ENCODE peak calls at places on chromosomes 6 and 20, in six cellular contexts. E, D, X, I, Z and J are unnamed samples.

GRCh38 chr6:137910424-137910834 is 43.4 kb downstream of the TNFAIP3 start:
- DNase-seq in E (no peak), D (no peak), X (no peak), I (no peak), Z (no peak), J (peak)

GRCh38 chr20:48380661-48381060 is 447.1 kb downstream of the PREX1 start:
- DNase-seq in E (no peak), D (no peak), X (no peak), I (no peak), Z (no peak), J (no peak)

GRCh38 chr20:3927486-3928291 is 38.5 kb downstream of the PANK2 start:
- DNase-seq in E (no peak), D (no peak), X (no peak), I (no peak), Z (peak), J (no peak)

GRCh38 chr20:10673176-10673830 is 496 bp downstream of the JAG1 start:
- DNase-seq in E (no peak), D (peak), X (peak), I (peak), Z (no peak), J (peak)

GRCh38 chr6:106181664-106182418 is 95.7 kb downstream of the PRDM1 start:
- DNase-seq in E (no peak), D (no peak), X (no peak), I (no peak), Z (no peak), J (no peak)

GRCh38 chr6:152595507-152595906 is 41.7 kb downstream of the SYNE1 start:
- DNase-seq in E (no peak), D (no peak), X (peak), I (peak), Z (no peak), J (no peak)

GRCh38 chr6:82056567-82056966 is 191.0 kb downstream of the IBTK start:
- DNase-seq in E (no peak), D (no peak), X (no peak), I (no peak), Z (no peak), J (no peak)

GRCh38 chr6:160393966-160394653 is 45.9 kb downstream of the SLC22A3 start:
- DNase-seq in E (no peak), D (no peak), X (no peak), I (peak), Z (no peak), J (no peak)

GRCh38 chr6:91462236-91462635 is 875.4 kb upstream of the MAP3K7 start:
- DNase-seq in E (no peak), D (no peak), X (no peak), I (no peak), Z (no peak), J (no peak)

GRCh38 chr6:97668716-97669115 is 385.7 kb upstream of the MMS22L start:
- DNase-seq in E (no peak), D (no peak), X (no peak), I (no peak), Z (no peak), J (no peak)

GRCh38 chr6:149248688-149249369 is 68.7 kb upstream of the TAB2 start:
- DNase-seq in E (no peak), D (no peak), X (no peak), I (no peak), Z (no peak), J (no peak)

GRCh38 chr6:27124252-27124657 is 123.2 kb upstream of the PRSS16 start:
- DNase-seq in E (no peak), D (no peak), X (no peak), I (no peak), Z (no peak), J (no peak)

GRCh38 chr6:169997930-169998218 is 246.5 kb downstream of the ERMARD start:
- DNase-seq in E (no peak), D (no peak), X (no peak), I (no peak), Z (no peak), J (peak)

GRCh38 chr20:8212286-8212685 is 80.2 kb downstream of the PLCB1 start:
- DNase-seq in E (no peak), D (no peak), X (no peak), I (no peak), Z (no peak), J (no peak)

GRCh38 chr6:20744911-20745557 is 210.8 kb downstream of the CDKAL1 start:
- DNase-seq in E (no peak), D (no peak), X (no peak), I (no peak), Z (peak), J (no peak)

GRCh38 chr6:43698584-43699349 is 11.2 kb upstream of the MRPS18A start:
- DNase-seq in E (no peak), D (no peak), X (peak), I (peak), Z (no peak), J (no peak)

GRCh38 chr6:67009818-67010217 is 1302.8 kb upstream of the EYS start:
- DNase-seq in E (no peak), D (no peak), X (no peak), I (no peak), Z (no peak), J (no peak)

GRCh38 chr20:44448753-44449546 is 26.7 kb upstream of the TTPAL start:
- DNase-seq in E (no peak), D (peak), X (peak), I (no peak), Z (no peak), J (no peak)

GRCh38 chr6:11021003-11021402 is 23.1 kb downstream of the ELOVL2 start:
- DNase-seq in E (no peak), D (no peak), X (no peak), I (no peak), Z (no peak), J (no peak)